ENCODE peak calls at places on chromosomes 6 and 20, in ten cellular contexts. One of them, this sample, is unnamed.

GRCh38 chr6:37243816-37244370 is 13.7 kb upstream of the TBC1D22B start:
- DNase-seq in lower lobe of right lung: no peak
- DNase-seq in fibroblast of lung: peak; percentile 12
- DNase-seq in IMR-90: no peak
- DNase-seq in fibroblast of the aortic adventitia: no peak
- DNase-seq in brain microvascular endothelial cell: no peak
- DNase-seq in CD8-positive, alpha-beta T cell: no peak
- DNase-seq in MM.1S: no peak
- DNase-seq in PC-3: no peak
- DNase-seq in choroid plexus epithelial cell: no peak
- DNase-seq in this sample: no peak

GRCh38 chr6:144006731-144007454 is 1.2 kb downstream of the PLAGL1 start:
- DNase-seq in lower lobe of right lung: no peak
- DNase-seq in fibroblast of lung: peak; percentile 77
- DNase-seq in IMR-90: peak; percentile 75
- DNase-seq in fibroblast of the aortic adventitia: peak; percentile 73
- DNase-seq in brain microvascular endothelial cell: peak; percentile 56
- DNase-seq in CD8-positive, alpha-beta T cell: peak; percentile 21
- DNase-seq in MM.1S: no peak
- DNase-seq in PC-3: peak; percentile 74
- DNase-seq in choroid plexus epithelial cell: peak; percentile 62
- DNase-seq in this sample: peak; percentile 65

GRCh38 chr6:166597711-166598440 is 11.4 kb upstream of the RAMACL start:
- DNase-seq in lower lobe of right lung: no peak
- DNase-seq in fibroblast of lung: no peak
- DNase-seq in IMR-90: no peak
- DNase-seq in fibroblast of the aortic adventitia: no peak
- DNase-seq in brain microvascular endothelial cell: no peak
- DNase-seq in CD8-positive, alpha-beta T cell: no peak
- DNase-seq in MM.1S: no peak
- DNase-seq in PC-3: no peak
- DNase-seq in choroid plexus epithelial cell: no peak
- DNase-seq in this sample: no peak

GRCh38 chr6:101001607-101002006 is 120.5 kb upstream of the ASCC3 start:
- DNase-seq in lower lobe of right lung: no peak
- DNase-seq in fibroblast of lung: no peak
- DNase-seq in IMR-90: no peak
- DNase-seq in fibroblast of the aortic adventitia: no peak
- DNase-seq in brain microvascular endothelial cell: no peak
- DNase-seq in CD8-positive, alpha-beta T cell: no peak
- DNase-seq in MM.1S: no peak
- DNase-seq in PC-3: no peak
- DNase-seq in choroid plexus epithelial cell: no peak
- DNase-seq in this sample: no peak

GRCh38 chr20:438581-439469 is 23.5 kb downstream of the TBC1D20 start:
- DNase-seq in lower lobe of right lung: no peak
- DNase-seq in fibroblast of lung: no peak
- DNase-seq in IMR-90: no peak
- DNase-seq in fibroblast of the aortic adventitia: no peak
- DNase-seq in brain microvascular endothelial cell: no peak
- DNase-seq in CD8-positive, alpha-beta T cell: peak; percentile 65
- DNase-seq in MM.1S: peak; percentile 91
- DNase-seq in PC-3: no peak
- DNase-seq in choroid plexus epithelial cell: no peak
- DNase-seq in this sample: no peak

GRCh38 chr6:22067127-22067526 is 229.7 kb downstream of the PRL start:
- DNase-seq in lower lobe of right lung: no peak
- DNase-seq in fibroblast of lung: no peak
- DNase-seq in IMR-90: no peak
- DNase-seq in fibroblast of the aortic adventitia: peak; percentile 81
- DNase-seq in brain microvascular endothelial cell: no peak
- DNase-seq in CD8-positive, alpha-beta T cell: no peak
- DNase-seq in MM.1S: no peak
- DNase-seq in PC-3: no peak
- DNase-seq in choroid plexus epithelial cell: no peak
- DNase-seq in this sample: no peak

GRCh38 chr6:157464653-157465535 is 83.9 kb downstream of the ZDHHC14 start:
- DNase-seq in lower lobe of right lung: no peak
- DNase-seq in fibroblast of lung: no peak
- DNase-seq in IMR-90: no peak
- DNase-seq in fibroblast of the aortic adventitia: peak; percentile 2
- DNase-seq in brain microvascular endothelial cell: no peak
- DNase-seq in CD8-positive, alpha-beta T cell: no peak
- DNase-seq in MM.1S: no peak
- DNase-seq in PC-3: no peak
- DNase-seq in choroid plexus epithelial cell: no peak
- DNase-seq in this sample: no peak

GRCh38 chr20:15740046-15740775 is 833.0 kb downstream of the KIF16B start:
- DNase-seq in lower lobe of right lung: no peak
- DNase-seq in fibroblast of lung: no peak
- DNase-seq in IMR-90: no peak
- DNase-seq in fibroblast of the aortic adventitia: no peak
- DNase-seq in brain microvascular endothelial cell: no peak
- DNase-seq in CD8-positive, alpha-beta T cell: no peak
- DNase-seq in MM.1S: no peak
- DNase-seq in PC-3: no peak
- DNase-seq in choroid plexus epithelial cell: no peak
- DNase-seq in this sample: no peak

GRCh38 chr6:26246057-26246456 is 118.9 kb upstream of the BTN3A2 start:
- DNase-seq in lower lobe of right lung: no peak
- DNase-seq in fibroblast of lung: no peak
- DNase-seq in IMR-90: no peak
- DNase-seq in fibroblast of the aortic adventitia: no peak
- DNase-seq in brain microvascular endothelial cell: no peak
- DNase-seq in CD8-positive, alpha-beta T cell: no peak
- DNase-seq in MM.1S: no peak
- DNase-seq in PC-3: no peak
- DNase-seq in choroid plexus epithelial cell: no peak
- DNase-seq in this sample: no peak

GRCh38 chr20:50838322-50838625 is 43.4 kb downstream of the BCAS4 start:
- DNase-seq in lower lobe of right lung: no peak
- DNase-seq in fibroblast of lung: no peak
- DNase-seq in IMR-90: no peak
- DNase-seq in fibroblast of the aortic adventitia: no peak
- DNase-seq in brain microvascular endothelial cell: no peak
- DNase-seq in CD8-positive, alpha-beta T cell: no peak
- DNase-seq in MM.1S: no peak
- DNase-seq in PC-3: no peak
- DNase-seq in choroid plexus epithelial cell: no peak
- DNase-seq in this sample: no peak

GRCh38 chr6:110560239-110561015 is 84.0 kb upstream of the SLC22A16 start:
- DNase-seq in lower lobe of right lung: no peak
- DNase-seq in fibroblast of lung: no peak
- DNase-seq in IMR-90: no peak
- DNase-seq in fibroblast of the aortic adventitia: no peak
- DNase-seq in brain microvascular endothelial cell: no peak
- DNase-seq in CD8-positive, alpha-beta T cell: no peak
- DNase-seq in MM.1S: peak; percentile 56
- DNase-seq in PC-3: no peak
- DNase-seq in choroid plexus epithelial cell: no peak
- DNase-seq in this sample: no peak

GRCh38 chr20:47501117-47501482 is 587 bp upstream of the NCOA3 start:
- DNase-seq in lower lobe of right lung: no peak
- DNase-seq in fibroblast of lung: no peak
- DNase-seq in IMR-90: peak; percentile 13
- DNase-seq in fibroblast of the aortic adventitia: peak; percentile 42
- DNase-seq in brain microvascular endothelial cell: no peak
- DNase-seq in CD8-positive, alpha-beta T cell: no peak
- DNase-seq in MM.1S: no peak
- DNase-seq in PC-3: peak; percentile 9
- DNase-seq in choroid plexus epithelial cell: peak; percentile 37
- DNase-seq in this sample: no peak

GRCh38 chr6:137217801-137218472 is 1.2 kb downstream of the IFNGR1 start:
- DNase-seq in lower lobe of right lung: peak; percentile 59
- DNase-seq in fibroblast of lung: peak; percentile 29
- DNase-seq in IMR-90: peak; percentile 18
- DNase-seq in fibroblast of the aortic adventitia: peak; percentile 52
- DNase-seq in brain microvascular endothelial cell: no peak
- DNase-seq in CD8-positive, alpha-beta T cell: no peak
- DNase-seq in MM.1S: no peak
- DNase-seq in PC-3: peak; percentile 6
- DNase-seq in choroid plexus epithelial cell: peak; percentile 73
- DNase-seq in this sample: peak; percentile 37
- H3K4me3 ChIP-seq in lower lobe of right lung: peak overlapping the region; percentile 75
- H3K4me3 ChIP-seq in fibroblast of lung: peak overlapping the region; percentile 100
- H3K4me3 ChIP-seq in IMR-90: peak overlapping the region; percentile 96
- H3K4me3 ChIP-seq in fibroblast of the aortic adventitia: peak overlapping the region; percentile 96
- H3K4me3 ChIP-seq in brain microvascular endothelial cell: peak overlapping the region; percentile 96
- H3K4me3 ChIP-seq in CD8-positive, alpha-beta T cell: peak overlapping the region; percentile 72
- H3K4me3 ChIP-seq in MM.1S: peak overlapping the region; percentile 86
- H3K4me3 ChIP-seq in PC-3: peak overlapping the region; percentile 99
- H3K4me3 ChIP-seq in choroid plexus epithelial cell: peak overlapping the region; percentile 94
- H3K4me3 ChIP-seq in this sample: peak overlapping the region; percentile 84

GRCh38 chr20:33680681-33681080 is 5.5 kb downstream of the E2F1 start:
- DNase-seq in lower lobe of right lung: no peak
- DNase-seq in fibroblast of lung: peak; percentile 51
- DNase-seq in IMR-90: peak; percentile 31
- DNase-seq in fibroblast of the aortic adventitia: peak; percentile 78
- DNase-seq in brain microvascular endothelial cell: no peak
- DNase-seq in CD8-positive, alpha-beta T cell: no peak
- DNase-seq in MM.1S: peak; percentile 5
- DNase-seq in PC-3: no peak
- DNase-seq in choroid plexus epithelial cell: no peak
- DNase-seq in this sample: no peak
- H3K4me3 ChIP-seq in lower lobe of right lung: no peak overlapping the region
- H3K4me3 ChIP-seq in fibroblast of lung: no peak overlapping the region
- H3K4me3 ChIP-seq in IMR-90: no peak overlapping the region
- H3K4me3 ChIP-seq in fibroblast of the aortic adventitia: no peak overlapping the region
- H3K4me3 ChIP-seq in brain microvascular endothelial cell: no peak overlapping the region
- H3K4me3 ChIP-seq in CD8-positive, alpha-beta T cell: no peak overlapping the region
- H3K4me3 ChIP-seq in MM.1S: no peak overlapping the region
- H3K4me3 ChIP-seq in PC-3: no peak overlapping the region
- H3K4me3 ChIP-seq in choroid plexus epithelial cell: no peak overlapping the region
- H3K4me3 ChIP-seq in this sample: no peak overlapping the region

DNA sequence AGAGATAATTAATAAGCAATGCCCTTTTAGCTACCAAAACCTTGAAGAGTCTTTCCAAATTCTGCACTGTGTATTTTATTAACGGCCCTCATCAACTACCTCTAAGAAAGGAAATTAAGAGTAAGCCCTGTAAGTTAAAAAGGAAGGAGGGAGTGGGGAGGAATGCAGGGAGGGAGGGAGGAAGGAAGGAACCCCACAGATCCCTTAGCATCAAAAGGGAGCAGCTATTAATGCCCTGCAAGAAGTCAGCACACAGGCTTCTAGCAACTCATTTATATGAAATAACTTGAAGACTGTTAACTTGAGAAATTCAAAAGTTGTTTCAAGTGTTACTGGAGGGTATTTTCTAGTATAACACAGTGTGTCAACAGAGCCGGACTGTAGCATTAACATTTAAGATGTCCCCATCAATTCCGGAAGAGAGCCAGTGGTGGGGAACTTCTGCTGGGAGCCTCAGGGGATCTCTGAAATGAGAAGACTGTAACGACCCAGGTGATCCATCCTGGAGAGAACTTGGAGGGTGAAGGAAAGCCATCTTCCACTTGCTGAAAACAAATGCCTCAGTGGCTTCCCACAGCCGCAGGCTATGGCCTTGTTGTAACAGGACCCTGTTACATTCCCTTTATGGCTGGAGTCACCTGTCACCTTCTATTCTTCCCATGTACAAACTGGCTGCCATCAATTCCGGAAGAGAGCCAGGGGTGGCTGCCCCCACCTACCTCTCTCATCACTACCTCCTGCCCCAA is 33.2 kb downstream of the SLC22A23 start:
- DNase-seq in lower lobe of right lung: no peak
- DNase-seq in fibroblast of lung: no peak
- DNase-seq in IMR-90: no peak
- DNase-seq in fibroblast of the aortic adventitia: no peak
- DNase-seq in brain microvascular endothelial cell: no peak
- DNase-seq in CD8-positive, alpha-beta T cell: no peak
- DNase-seq in MM.1S: no peak
- DNase-seq in PC-3: no peak
- DNase-seq in choroid plexus epithelial cell: no peak
- DNase-seq in this sample: no peak
- H3K4me3 ChIP-seq in lower lobe of right lung: no peak overlapping the region
- H3K4me3 ChIP-seq in fibroblast of lung: no peak overlapping the region
- H3K4me3 ChIP-seq in IMR-90: no peak overlapping the region
- H3K4me3 ChIP-seq in fibroblast of the aortic adventitia: no peak overlapping the region
- H3K4me3 ChIP-seq in brain microvascular endothelial cell: no peak overlapping the region
- H3K4me3 ChIP-seq in CD8-positive, alpha-beta T cell: no peak overlapping the region
- H3K4me3 ChIP-seq in MM.1S: no peak overlapping the region
- H3K4me3 ChIP-seq in PC-3: no peak overlapping the region
- H3K4me3 ChIP-seq in choroid plexus epithelial cell: no peak overlapping the region
- H3K4me3 ChIP-seq in this sample: no peak overlapping the region

DNA sequence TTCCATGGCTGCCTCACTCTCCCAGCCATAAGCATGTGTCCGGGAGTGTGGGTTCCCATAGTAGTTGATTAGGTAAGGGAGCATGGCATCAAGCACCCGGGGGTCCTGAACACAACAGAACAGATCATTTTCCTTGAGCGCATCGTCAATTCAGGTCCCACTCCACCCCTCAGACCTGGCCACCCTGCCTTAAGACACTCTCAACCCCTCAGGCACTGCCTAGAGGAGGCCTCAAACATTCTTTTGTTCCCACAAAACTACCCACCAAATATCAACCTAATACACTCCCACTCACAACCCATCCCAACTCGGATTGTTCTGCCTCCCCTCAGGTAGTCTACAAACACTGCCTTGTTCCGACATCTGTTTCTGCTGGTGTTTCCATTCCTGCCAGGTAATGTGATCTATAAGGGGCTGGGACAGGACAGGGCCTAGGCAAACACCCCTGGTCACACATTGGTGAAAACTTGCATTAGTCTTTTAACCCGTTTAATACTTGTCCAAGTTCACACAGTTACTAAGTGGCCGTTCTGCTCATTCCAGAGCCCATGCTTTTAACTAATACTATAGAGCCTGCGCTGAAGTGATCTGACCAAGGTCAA is 1.4 kb downstream of the NFS1 start:
- DNase-seq in lower lobe of right lung: no peak
- DNase-seq in fibroblast of lung: no peak
- DNase-seq in IMR-90: no peak
- DNase-seq in fibroblast of the aortic adventitia: no peak
- DNase-seq in brain microvascular endothelial cell: no peak
- DNase-seq in CD8-positive, alpha-beta T cell: no peak
- DNase-seq in MM.1S: no peak
- DNase-seq in PC-3: no peak
- DNase-seq in choroid plexus epithelial cell: no peak
- DNase-seq in this sample: no peak
- H3K4me3 ChIP-seq in lower lobe of right lung: peak overlapping the region; percentile 82
- H3K4me3 ChIP-seq in fibroblast of lung: peak overlapping the region; percentile 85
- H3K4me3 ChIP-seq in IMR-90: peak overlapping the region; percentile 73
- H3K4me3 ChIP-seq in fibroblast of the aortic adventitia: peak overlapping the region; percentile 98
- H3K4me3 ChIP-seq in brain microvascular endothelial cell: peak overlapping the region; percentile 99
- H3K4me3 ChIP-seq in CD8-positive, alpha-beta T cell: peak overlapping the region; percentile 94
- H3K4me3 ChIP-seq in MM.1S: peak overlapping the region; percentile 93
- H3K4me3 ChIP-seq in PC-3: peak overlapping the region; percentile 79
- H3K4me3 ChIP-seq in choroid plexus epithelial cell: no peak overlapping the region
- H3K4me3 ChIP-seq in this sample: peak overlapping the region; percentile 99

DNA sequence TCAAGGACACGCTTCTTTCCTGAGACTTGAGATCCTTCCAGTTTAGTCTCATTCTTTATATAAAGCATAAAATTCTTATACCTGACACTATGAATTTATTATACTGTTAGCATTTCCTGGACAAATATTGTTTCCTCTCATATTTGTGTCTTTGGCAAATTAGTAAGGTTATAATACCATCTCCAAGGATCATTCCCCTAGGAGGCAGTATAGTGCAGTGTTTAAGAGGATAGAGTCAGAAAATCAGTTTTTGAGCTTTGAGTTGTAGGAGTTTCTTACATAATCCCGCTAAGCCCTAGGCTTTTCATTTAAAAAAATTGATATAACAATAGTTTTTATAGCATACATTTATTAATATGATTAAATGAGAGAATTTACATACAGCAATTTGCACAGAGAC is 510.8 kb downstream of the TENT5A start:
- DNase-seq in lower lobe of right lung: no peak
- DNase-seq in fibroblast of lung: peak; percentile 51
- DNase-seq in IMR-90: peak; percentile 49
- DNase-seq in fibroblast of the aortic adventitia: peak; percentile 78
- DNase-seq in brain microvascular endothelial cell: no peak
- DNase-seq in CD8-positive, alpha-beta T cell: no peak
- DNase-seq in MM.1S: peak; percentile 22
- DNase-seq in PC-3: peak; percentile 52
- DNase-seq in choroid plexus epithelial cell: peak; percentile 83
- DNase-seq in this sample: peak; percentile 38
- H3K4me3 ChIP-seq in lower lobe of right lung: no peak overlapping the region
- H3K4me3 ChIP-seq in fibroblast of lung: no peak overlapping the region
- H3K4me3 ChIP-seq in IMR-90: no peak overlapping the region
- H3K4me3 ChIP-seq in fibroblast of the aortic adventitia: no peak overlapping the region
- H3K4me3 ChIP-seq in brain microvascular endothelial cell: no peak overlapping the region
- H3K4me3 ChIP-seq in CD8-positive, alpha-beta T cell: no peak overlapping the region
- H3K4me3 ChIP-seq in MM.1S: no peak overlapping the region
- H3K4me3 ChIP-seq in PC-3: no peak overlapping the region
- H3K4me3 ChIP-seq in choroid plexus epithelial cell: no peak overlapping the region
- H3K4me3 ChIP-seq in this sample: no peak overlapping the region

This sample was measured in mesenchymal stem cell.